ENCODE peak calls at places on chromosome X, in seven cellular contexts. W is esophagus squamous epithelium, H is GM12891, I is ovary, N is gastrocnemius medialis, L is suprapubic skin, F is tibial nerve. P is an unnamed sample.

GRCh38 chrX:84339507-84340364 is 151.7 kb upstream of the RPS6KA6 start:
- DNase-seq in W (no peak), N (no peak), L (no peak), F (no peak), I (no peak), H (no peak), P (no peak)

GRCh38 chrX:107448625-107449468 is 605 bp upstream of the FRMPD3 start:
- DNase-seq in H (no peak), N (no peak), I (peak), L (no peak), W (no peak), F (no peak), P (no peak)

GRCh38 chrX:3962511-3963350 is 249.3 kb upstream of the PRKX start:
- DNase-seq in H (no peak), L (no peak), N (no peak), W (no peak), F (no peak), I (no peak), P (no peak)

GRCh38 chrX:103656623-103657022 is 27.8 kb downstream of the TCEAL1 start:
- DNase-seq in H (no peak), L (no peak), W (no peak), N (no peak), I (no peak), F (no peak), P (no peak)

GRCh38 chrX:118571829-118572228 is 76.2 kb downstream of the DOCK11 start:
- DNase-seq in W (no peak), N (no peak), F (no peak), I (no peak), H (no peak), L (no peak), P (no peak)

GRCh38 chrX:48934581-48935331 is 15.9 kb upstream of the PIM2 start:
- DNase-seq in H (no peak), L (no peak), I (no peak), W (no peak), F (no peak), N (no peak), P (no peak)

GRCh38 chrX:267771-268261 is 13.4 kb upstream of the PLCXD1 start:
- DNase-seq in F (no peak), L (no peak), W (no peak), I (peak), H (no peak), N (no peak), P (peak)

GRCh38 chrX:121154858-121155404 is 107.5 kb downstream of the GLUD2 start:
- DNase-seq in H (no peak), N (no peak), I (no peak), L (no peak), F (no peak), W (no peak), P (no peak)

GRCh38 chrX:65706041-65706828 is 38.8 kb downstream of the MSN start:
- DNase-seq in N (no peak), W (no peak), L (no peak), H (no peak), I (no peak), F (no peak), P (no peak)

GRCh38 chrX:122245175-122245574 is 938.9 kb upstream of the GRIA3 start:
- DNase-seq in L (no peak), N (no peak), W (no peak), I (no peak), H (no peak), F (no peak), P (no peak)

GRCh38 chrX:153635788-153636668 is 11.0 kb upstream of the DUSP9 start:
- DNase-seq in N (no peak), I (no peak), F (no peak), W (no peak), L (no peak), H (no peak), P (peak)

GRCh38 chrX:12370444-12371089 is 232.3 kb downstream of the FRMPD4 start:
- DNase-seq in N (no peak), L (no peak), I (peak), F (no peak), W (no peak), H (no peak), P (no peak)

GRCh38 chrX:115598556-115598955 is 37.6 kb downstream of the PLS3 start:
- DNase-seq in I (no peak), N (no peak), F (no peak), H (no peak), W (no peak), L (no peak), P (no peak)

GRCh38 chrX:2596050-2596449 is 95.0 kb upstream of the CD99 start:
- DNase-seq in N (no peak), L (no peak), I (no peak), H (no peak), W (no peak), F (no peak), P (no peak)

GRCh38 chrX:17668929-17669328 is 68.4 kb upstream of the SCML1 start:
- DNase-seq in H (no peak), N (no peak), W (no peak), L (no peak), I (no peak), F (no peak), P (no peak)

GRCh38 chrX:65781845-65782244 is 114.4 kb downstream of the MSN start:
- DNase-seq in N (no peak), W (no peak), I (no peak), L (no peak), H (no peak), F (no peak), P (no peak)

GRCh38 chrX:22559506-22559905 is 286.8 kb downstream of the CBLL2 start:
- DNase-seq in I (no peak), N (no peak), H (no peak), W (no peak), F (no peak), L (no peak), P (no peak)

GRCh38 chrX:155993421-155993820 is 4.1 kb upstream of the IL9R start:
- DNase-seq in W (no peak), I (no peak), F (no peak), H (no peak), L (no peak), N (no peak), P (no peak)

GRCh38 chrX:39104745-39105144 is 303.5 kb downstream of the MID1IP1 start:
- DNase-seq in H (no peak), L (no peak), I (no peak), W (no peak), F (no peak), N (no peak), P (no peak)

GRCh38 chrX:119734897-119735339 is 23.5 kb upstream of the SOWAHD start:
- DNase-seq in W (no peak), L (no peak), F (no peak), H (no peak), N (no peak), I (peak), P (peak)

GRCh38 chrX:48508400-48509244 is at the start of gene PORCN:
- DNase-seq in L (peak), W (peak), F (peak), I (peak), N (peak), H (peak), P (peak)

GRCh38 chrX:150779367-150779766 is 86.2 kb downstream of the MTMR1 start:
- DNase-seq in L (no peak), F (no peak), I (no peak), N (no peak), H (no peak), W (no peak), P (no peak)

GRCh38 chrX:12825801-12826200 is 34.6 kb downstream of the PRPS2 start:
- DNase-seq in L (no peak), N (no peak), H (no peak), I (no peak), W (no peak), F (no peak), P (no peak)

GRCh38 chrX:121642415-121642814 is 595.0 kb downstream of the GLUD2 start:
- DNase-seq in F (no peak), N (no peak), W (no peak), H (no peak), I (no peak), L (no peak), P (no peak)

GRCh38 chrX:119190736-119191282 is 45.3 kb upstream of the PGRMC1 start:
- DNase-seq in L (no peak), W (no peak), I (no peak), H (no peak), N (no peak), F (no peak), P (no peak)

GRCh38 chrX:150162141-150162540 is 201.0 kb upstream of the MAMLD1 start:
- DNase-seq in W (no peak), N (no peak), L (no peak), H (no peak), F (no peak), I (no peak), P (no peak)

GRCh38 chrX:9562851-9563250 is 98.0 kb downstream of the TBL1X start:
- DNase-seq in H (no peak), F (no peak), N (no peak), W (no peak), I (peak), L (no peak), P (no peak)

GRCh38 chrX:149630681-149631292 is 805 bp downstream of the TMEM185A start:
- DNase-seq in N (peak), L (no peak), W (no peak), H (no peak), I (no peak), F (no peak), P (no peak)

GRCh38 chrX:7266261-7266660 is 118.3 kb upstream of the PUDP start:
- DNase-seq in F (no peak), L (no peak), N (no peak), H (no peak), W (no peak), I (no peak), P (no peak)

GRCh38 chrX:68114573-68115199 is 318.6 kb downstream of the OPHN1 start:
- DNase-seq in W (no peak), N (no peak), I (no peak), L (no peak), F (no peak), H (no peak), P (no peak)

GRCh38 chrX:69506617-69507499 is 2.7 kb downstream of the NALF2 start:
- DNase-seq in I (no peak), H (no peak), W (no peak), F (no peak), L (no peak), N (no peak), P (no peak)

GRCh38 chrX:155819966-155820491 is 61.1 kb upstream of the VAMP7 start:
- DNase-seq in L (no peak), I (peak), H (peak), F (no peak), W (no peak), N (peak), P (no peak)

GRCh38 chrX:151825927-151826471 is 86.7 kb upstream of the MAGEA4 start:
- DNase-seq in F (no peak), H (no peak), L (no peak), N (no peak), I (no peak), W (no peak), P (no peak)

GRCh38 chrX:12042615-12043014 is 95.7 kb upstream of the FRMPD4 start:
- DNase-seq in F (no peak), N (no peak), H (no peak), L (no peak), I (no peak), W (no peak), P (no peak)

GRCh38 chrX:139739138-139739537 is 31.2 kb upstream of the MCF2 start:
- DNase-seq in F (no peak), H (no peak), L (no peak), W (no peak), N (no peak), I (no peak), P (no peak)

GRCh38 chrX:118523920-118524319 is 28.3 kb downstream of the DOCK11 start:
- DNase-seq in W (no peak), N (no peak), I (no peak), H (no peak), F (no peak), L (no peak), P (no peak)

DNA sequence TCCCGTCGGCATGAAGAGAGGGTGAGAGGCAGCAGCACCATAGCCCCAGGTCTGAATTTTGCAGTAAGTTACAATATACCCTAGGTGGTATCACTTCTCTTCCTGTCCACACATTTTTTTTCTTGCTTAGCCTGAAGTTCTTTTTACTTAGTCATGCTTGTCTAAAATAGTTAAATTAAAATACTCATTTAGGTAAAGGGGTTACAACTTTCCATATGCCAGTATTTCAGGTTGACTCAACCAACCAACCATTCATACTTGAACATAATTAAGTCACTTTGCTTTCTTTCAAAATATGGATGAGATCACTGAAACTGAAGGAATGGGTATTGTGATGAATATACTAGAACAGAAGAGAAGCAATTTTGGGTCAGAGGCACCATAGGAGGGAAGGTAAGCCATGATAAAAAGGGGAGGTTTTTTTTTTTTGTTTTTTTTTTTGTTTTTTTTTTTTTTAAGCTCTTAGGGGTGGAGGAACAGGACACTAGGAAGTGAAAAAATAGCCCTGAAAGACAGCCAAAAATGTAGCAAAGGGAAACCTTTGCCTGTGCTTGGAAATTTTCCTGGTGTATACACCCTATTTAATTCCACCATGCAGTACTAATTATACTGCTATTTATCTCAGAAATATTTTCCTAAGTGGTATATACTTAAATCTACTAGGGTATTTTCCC is 41.8 kb downstream of the RPS6KA3 start:
- DNase-seq in L (no peak), N (no peak), F (no peak), W (no peak), H (no peak), I (no peak), P (no peak)
- TF ChIP-seq POLR2A in L (no peak), N (no peak), F (no peak), W (no peak), H (no peak), I (no peak), P (no peak)

DNA sequence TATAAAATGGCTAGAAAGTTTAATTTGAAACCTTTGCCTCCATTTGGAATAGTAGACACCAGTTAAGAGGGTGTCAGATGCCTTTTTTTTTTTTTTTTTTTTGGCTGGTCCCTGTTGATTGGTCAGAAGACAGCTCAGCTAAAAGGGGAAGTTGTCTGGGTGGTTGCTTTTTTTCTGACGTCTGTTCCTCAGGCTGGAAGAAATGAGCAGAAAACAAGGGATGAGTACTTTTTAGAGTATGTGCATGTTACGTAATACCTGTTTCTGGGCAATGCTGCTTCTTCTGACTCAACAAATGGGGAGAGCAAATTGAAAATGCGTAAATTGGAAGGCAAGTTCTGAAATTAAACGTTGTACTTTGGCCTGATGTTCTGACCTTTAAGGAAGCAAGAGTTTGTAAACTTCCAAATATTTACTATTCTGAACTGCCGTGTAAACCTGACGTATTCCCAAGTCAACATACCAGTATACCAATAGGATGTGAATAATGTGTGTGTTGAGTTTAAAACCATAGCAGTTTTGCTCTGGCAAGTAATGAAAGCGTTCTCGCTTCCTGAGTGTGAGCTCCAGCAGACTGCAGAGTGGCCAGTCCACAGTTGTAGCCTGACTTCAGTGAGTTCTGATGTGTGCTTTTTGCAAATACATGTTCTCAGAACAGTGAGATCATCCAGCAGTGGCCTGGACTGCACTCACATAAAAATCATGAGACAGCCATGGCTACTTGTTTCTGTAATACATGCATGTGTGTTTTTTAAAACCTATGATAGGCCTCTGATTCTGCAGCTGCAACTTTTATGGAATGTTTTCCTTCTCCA is 1.7 kb downstream of the SAT1 start:
- DNase-seq in H (no peak), W (no peak), F (no peak), I (no peak), N (no peak), L (no peak), P (no peak)
- TF ChIP-seq POLR2A in H (peak), W (no peak), F (no peak), I (no peak), N (no peak), L (no peak), P (peak)

GRCh38 chrX:129958814-129959492 is 23.5 kb upstream of the BCORL1 start:
- DNase-seq in N (no peak), I (no peak), W (no peak), L (no peak), H (no peak), F (no peak), P (no peak)

GRCh38 chrX:129956145-129956544 is 26.3 kb upstream of the BCORL1 start:
- DNase-seq in I (no peak), N (no peak), W (no peak), H (no peak), F (no peak), L (no peak), P (no peak)

GRCh38 chrX:129956765-129957164 is 25.7 kb upstream of the BCORL1 start:
- DNase-seq in F (no peak), H (no peak), N (no peak), I (no peak), L (no peak), W (no peak), P (no peak)

GRCh38 chrX:129955682-129956081 is 26.8 kb upstream of the BCORL1 start:
- DNase-seq in I (no peak), N (no peak), L (no peak), H (no peak), F (no peak), W (no peak), P (no peak)

GRCh38 chrX:129957241-129958099 is 25.0 kb upstream of the BCORL1 start:
- DNase-seq in F (no peak), W (peak), L (peak), H (no peak), I (peak), N (no peak), P (peak)
- TF ChIP-seq POLR2A in F (no peak), W (peak), L (no peak), H (peak), I (no peak), N (no peak), P (no peak)

GRCh38 chrX:132489256-132490085 is 633 bp upstream of the MBNL3 start:
- DNase-seq in I (peak), W (no peak), H (peak), F (peak), N (no peak), L (peak), P (peak)
- TF ChIP-seq POLR2A in I (no peak), W (no peak), H (no peak), F (no peak), N (no peak), L (no peak), P (no peak)

GRCh38 chrX:78944351-78944750 is 840 bp upstream of the P2RY10 start:
- DNase-seq in I (no peak), F (no peak), N (no peak), L (no peak), W (no peak), H (no peak), P (no peak)
- TF ChIP-seq POLR2A in I (no peak), F (no peak), N (no peak), L (no peak), W (no peak), H (peak), P (no peak)